ENCODE peak calls at places on chromosomes 3 and 15, in six cellular contexts. Y, Z, C, R, G and X are unnamed samples.

GRCh38 chr3:140863481-140864084 is 78.1 kb upstream of the SLC25A36 start:
- DNase-seq in Y (peak), Z (peak), C (peak), R (peak), G (peak), X (peak)

GRCh38 chr15:67085818-67086649 is 20.6 kb downstream of the SMAD3 start:
- DNase-seq in Y (no peak), Z (peak), C (no peak), R (peak), G (no peak), X (peak)

GRCh38 chr3:18080198-18080689 is 337.8 kb upstream of the TBC1D5 start:
- DNase-seq in Y (no peak), Z (no peak), C (no peak), R (no peak), G (no peak), X (no peak)

GRCh38 chr3:138348107-138348949 is at the start of gene MRAS:
- DNase-seq in Y (no peak), Z (peak), C (peak), R (no peak), G (peak), X (no peak)

GRCh38 chr15:64623347-64624024 is 151.9 kb downstream of the RBPMS2 start:
- DNase-seq in Y (no peak), Z (peak), C (no peak), R (no peak), G (no peak), X (no peak)

GRCh38 chr3:156787926-156788663 is 38.1 kb upstream of the LEKR1 start:
- DNase-seq in Y (no peak), Z (peak), C (no peak), R (no peak), G (no peak), X (peak)

GRCh38 chr15:52008326-52008697 is 10.7 kb upstream of the MAPK6 start:
- DNase-seq in Y (no peak), Z (no peak), C (no peak), R (no peak), G (no peak), X (no peak)

GRCh38 chr3:137065381-137065780 is 107.6 kb downstream of the IL20RB start:
- DNase-seq in Y (no peak), Z (no peak), C (no peak), R (no peak), G (no peak), X (no peak)

GRCh38 chr15:95770191-95770590 is 560.3 kb upstream of the NR2F2 start:
- DNase-seq in Y (no peak), Z (no peak), C (no peak), R (no peak), G (no peak), X (no peak)

GRCh38 chr3:195013411-195013810 is 257.5 kb downstream of the XXYLT1 start:
- DNase-seq in Y (no peak), Z (no peak), C (no peak), R (no peak), G (no peak), X (no peak)

GRCh38 chr3:120752230-120752629 is 9.7 kb downstream of the GTF2E1 start:
- DNase-seq in Y (no peak), Z (no peak), C (no peak), R (no peak), G (no peak), X (no peak)

GRCh38 chr3:124083990-124084389 is 92.1 kb upstream of the ROPN1 start:
- DNase-seq in Y (no peak), Z (no peak), C (no peak), R (no peak), G (no peak), X (no peak)

GRCh38 chr3:100169186-100169585 is 54.9 kb upstream of the FILIP1L start:
- DNase-seq in Y (no peak), Z (no peak), C (peak), R (no peak), G (no peak), X (no peak)

GRCh38 chr3:42935472-42935871 is 29.5 kb downstream of the ZNF662 start:
- DNase-seq in Y (no peak), Z (no peak), C (no peak), R (no peak), G (no peak), X (no peak)

GRCh38 chr3:72338942-72339749 is 509.1 kb downstream of the SHQ1 start:
- DNase-seq in Y (no peak), Z (peak), C (no peak), R (peak), G (no peak), X (peak)

GRCh38 chr15:37789392-37789776 is 145.1 kb upstream of the TMCO5A start:
- DNase-seq in Y (no peak), Z (no peak), C (no peak), R (no peak), G (no peak), X (no peak)